ENCODE peak calls at places on chromosomes 16 and 17, in six cellular contexts. L, R, K, C, Q and I are unnamed samples.

GRCh38 chr16:50741225-50741807 is 570 bp upstream of the CYLD start:
- DNase-seq in C (peak; percentile 70), R (no peak), K (peak; percentile 41), Q (no peak), L (peak; percentile 30), I (peak; percentile 14)

GRCh38 chr17:74547736-74548135 is 1.8 kb upstream of the CD300C start:
- DNase-seq in K (no peak), C (no peak), L (no peak), R (no peak), Q (no peak), I (no peak)

GRCh38 chr17:29194669-29195068 is 14.5 kb upstream of the MYO18A start:
- DNase-seq in Q (no peak), C (no peak), R (no peak), L (no peak), K (no peak), I (no peak)

GRCh38 chr16:53449816-53450517 is 15.7 kb downstream of the RBL2 start:
- DNase-seq in K (no peak), C (no peak), R (no peak), L (no peak), Q (no peak), I (no peak)

GRCh38 chr16:89111263-89111662 is 17.6 kb downstream of the ACSF3 start:
- DNase-seq in Q (no peak), L (no peak), R (no peak), C (no peak), K (no peak), I (no peak)

GRCh38 chr16:15708096-15708495 is 58.1 kb downstream of the NDE1 start:
- DNase-seq in L (peak; percentile 28), Q (no peak), R (no peak), K (no peak), C (no peak), I (no peak)

GRCh38 chr17:31321481-31321880 is at the start of gene EVI2A:
- DNase-seq in L (no peak), K (no peak), Q (peak; percentile 62), C (no peak), R (no peak), I (peak; percentile 42)

GRCh38 chr17:35878361-35878760 is 1.8 kb downstream of the CCL5 start:
- DNase-seq in Q (no peak), C (no peak), L (no peak), K (no peak), R (no peak), I (no peak)

GRCh38 chr17:3639981-3640596 is 3.5 kb downstream of the CTNS start:
- DNase-seq in L (peak; percentile 78), Q (no peak), C (no peak), R (no peak), K (no peak), I (no peak)

GRCh38 chr17:77374170-77374936 is 233.6 kb downstream of the SEC14L1 start:
- DNase-seq in Q (peak; percentile 61), C (peak; percentile 95), L (peak; percentile 91), K (peak; percentile 86), R (no peak), I (peak; percentile 78)

GRCh38 chr16:74580828-74581227 is 26.1 kb downstream of the GLG1 start:
- DNase-seq in Q (no peak), L (no peak), K (no peak), R (no peak), C (no peak), I (no peak)

GRCh38 chr17:7705269-7706255 is 560 bp downstream of the EFNB3 start:
- DNase-seq in K (no peak), Q (no peak), R (no peak), C (no peak), L (no peak), I (no peak)

GRCh38 chr17:19338031-19338990 is 24.2 kb downstream of the B9D1 start:
- DNase-seq in C (no peak), Q (peak; percentile 52), L (peak; percentile 55), R (no peak), K (no peak), I (peak; percentile 73)

GRCh38 chr17:56292010-56292409 is 138.7 kb downstream of the ANKFN1 start:
- DNase-seq in C (no peak), R (no peak), Q (no peak), K (no peak), L (no peak), I (no peak)

GRCh38 chr17:79422236-79422635 is 188.6 kb downstream of the RBFOX3 start:
- DNase-seq in K (no peak), C (no peak), Q (no peak), L (no peak), R (no peak), I (no peak)

GRCh38 chr17:45384800-45385262 is 47.8 kb downstream of the ARHGAP27 start:
- DNase-seq in K (no peak), Q (no peak), C (no peak), R (no peak), L (no peak), I (no peak)

GRCh38 chr16:73015612-73016487 is 32.1 kb downstream of the ZFHX3 start:
- DNase-seq in R (no peak), K (no peak), C (peak; percentile 56), L (no peak), Q (no peak), I (peak; percentile 14)

DNA sequence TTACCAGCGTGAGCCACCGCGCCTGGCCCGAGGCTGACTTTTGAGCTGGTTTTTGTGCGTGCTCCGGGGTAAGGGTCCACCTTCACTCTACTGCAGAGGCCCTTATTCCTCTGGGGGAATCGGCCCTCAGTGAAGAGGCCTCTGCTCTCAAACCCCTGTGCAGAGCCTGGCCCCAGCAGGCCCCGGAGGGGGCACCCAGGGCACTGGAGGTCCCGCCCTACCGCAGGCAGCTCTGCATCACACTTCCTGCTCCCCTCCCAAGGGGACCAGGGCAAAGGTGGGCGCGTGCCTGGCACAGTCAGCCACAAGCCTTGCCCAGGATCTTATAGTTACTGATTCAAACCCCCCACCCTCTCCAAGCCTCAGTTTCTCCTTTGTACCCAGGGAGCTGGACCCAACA is 3.6 kb upstream of the UBE2I start:
- DNase-seq in L (no peak), Q (no peak), R (no peak), C (no peak), K (no peak), I (no peak)
- H3K4me1 ChIP-seq in L (peaks cover 8% of the 10 kb centered on the region), Q (peaks cover 50% of the 10 kb centered on the region), R (peaks cover 4% of the 10 kb centered on the region), C (peaks cover 7% of the 10 kb centered on the region), K (no peaks in the 10 kb centered on the region), I (peaks cover 22% of the 10 kb centered on the region)

GRCh38 chr17:80618304-80618703 is 73.7 kb downstream of the RPTOR start:
- DNase-seq in C (no peak), R (no peak), L (no peak), Q (no peak), K (no peak), I (no peak)
- H3K9me3 ChIP-seq in C (no peaks in the 10 kb centered on the region), R (no peaks in the 10 kb centered on the region), L (no peaks in the 10 kb centered on the region), Q (no peaks in the 10 kb centered on the region), K (no peaks in the 10 kb centered on the region), I (no peaks in the 10 kb centered on the region)

GRCh38 chr17:50219345-50219744 is 17.9 kb upstream of the COL1A1 start:
- DNase-seq in C (no peak), K (peak; percentile 42), R (no peak), L (no peak), Q (no peak), I (no peak)
- H3K4me3 ChIP-seq in C (no peak overlapping the region), K (no peak overlapping the region), R (no peak overlapping the region), L (no peak overlapping the region), Q (no peak overlapping the region), I (no peak overlapping the region)

GRCh38 chr17:82244413-82245140 is 15.7 kb downstream of the SLC16A3 start:
- DNase-seq in L (no peak), R (no peak), K (peak; percentile 71), C (no peak), Q (no peak), I (peak; percentile 34)

GRCh38 chr17:82246365-82247174 is 17.7 kb downstream of the SLC16A3 start:
- DNase-seq in Q (no peak), C (no peak), R (no peak), L (peak; percentile 84), K (peak; percentile 57), I (peak; percentile 35)

GRCh38 chr17:82246040-82246364 is 17.2 kb downstream of the SLC16A3 start:
- DNase-seq in L (no peak), R (no peak), K (no peak), Q (no peak), C (no peak), I (no peak)

GRCh38 chr17:82243648-82244412 is 15.0 kb downstream of the SLC16A3 start:
- DNase-seq in L (no peak), C (no peak), K (no peak), Q (no peak), R (no peak), I (no peak)

GRCh38 chr17:82245144-82246039 is 16.6 kb downstream of the SLC16A3 start:
- DNase-seq in Q (no peak), C (no peak), K (no peak), R (no peak), L (no peak), I (no peak)
- H3K4me1 ChIP-seq in Q (peaks cover 14% of the 10 kb centered on the region), C (peaks cover 45% of the 10 kb centered on the region), K (peaks cover 13% of the 10 kb centered on the region), R (peaks cover 69% of the 10 kb centered on the region), L (peaks cover 45% of the 10 kb centered on the region), I (peaks cover 45% of the 10 kb centered on the region)

DNA sequence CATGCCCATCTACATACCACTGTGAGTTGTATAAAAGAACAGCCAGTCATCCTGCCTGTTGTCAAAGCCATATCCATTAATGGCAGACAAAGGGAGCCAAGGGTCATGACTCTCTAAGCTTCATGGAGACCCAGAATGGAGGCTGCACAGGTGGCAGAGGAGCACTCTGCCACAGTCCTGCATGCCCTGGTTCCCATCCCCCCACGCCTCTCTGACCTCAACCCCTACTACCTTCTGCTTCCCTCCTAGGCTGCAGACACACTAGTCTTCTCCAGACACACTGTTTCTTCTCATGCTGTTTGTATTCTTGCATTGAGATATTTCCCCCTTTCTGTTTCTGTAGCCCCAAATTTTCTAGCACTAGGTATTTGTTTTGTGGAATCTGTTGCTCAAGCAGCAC is 27.2 kb downstream of the SHISA6 start:
- DNase-seq in C (no peak), K (no peak), R (no peak), L (no peak), Q (no peak), I (no peak)
- H3K9me3 ChIP-seq in C (no peaks in the 10 kb centered on the region), K (no peaks in the 10 kb centered on the region), R (no peaks in the 10 kb centered on the region), L (no peaks in the 10 kb centered on the region), Q (no peaks in the 10 kb centered on the region), I (no peaks in the 10 kb centered on the region)

DNA sequence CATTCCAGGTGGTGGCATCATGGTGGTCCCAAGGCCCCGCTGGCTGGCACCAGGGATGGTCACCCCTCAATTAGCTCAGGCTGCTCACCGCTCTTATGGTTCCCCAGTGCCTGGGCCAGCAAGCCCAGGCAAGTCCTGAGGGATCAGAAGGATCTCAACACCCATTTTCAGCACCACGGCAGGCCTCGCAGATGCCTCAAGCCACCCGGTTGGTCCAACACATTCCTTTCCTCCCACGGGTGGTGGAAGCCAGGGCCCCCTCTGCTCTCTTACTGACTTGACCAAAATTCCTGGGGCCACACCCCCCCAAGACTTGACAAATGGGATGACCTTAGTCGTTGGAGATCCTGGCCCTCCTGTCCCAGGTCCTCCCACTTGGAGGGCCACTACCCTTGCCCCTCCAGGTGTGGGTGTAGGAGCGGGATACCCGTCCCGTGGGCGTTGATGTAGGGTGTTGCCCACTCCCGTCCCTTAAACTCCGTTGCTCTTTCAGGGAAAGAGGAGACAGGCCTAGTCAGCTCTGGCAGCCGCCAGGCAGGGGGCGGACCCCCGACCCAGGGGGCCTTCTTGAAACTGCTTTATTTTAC is 5.9 kb downstream of the ZNF205 start:
- DNase-seq in L (no peak), C (no peak), R (no peak), Q (no peak), K (no peak), I (no peak)
- H3K4me3 ChIP-seq in L (no peak overlapping the region), C (no peak overlapping the region), R (no peak overlapping the region), Q (no peak overlapping the region), K (no peak overlapping the region), I (no peak overlapping the region)